ENCODE peak calls at places on chromosome 4, in eight cellular contexts. U is GM04503; I is stimulated activated CD4-positive, alpha-beta T cell treated with anti-CD3 and anti-CD28 coated beads, Interleukin-2, amount 100 ng/mL, for 24 hours; R is germinal center; W is mesothelial cell of epicardium; F is transverse colon; K is ureter; T is NB4. G is an unnamed sample.

GRCh38 chr4:20684852-20685763 is 15.2 kb upstream of the PACRGL start:
- DNase-seq in F (no peak), W (no peak), U (no peak), T (peak; percentile 50), I (no peak), K (no peak), R (peak; percentile 14), G (no peak)

GRCh38 chr4:143653031-143653430 is 47.4 kb downstream of the FREM3 start:
- DNase-seq in R (no peak), W (no peak), T (no peak), I (no peak), F (no peak), K (no peak), U (no peak), G (no peak)

GRCh38 chr4:140567722-140568121 is 1.0 kb downstream of the UCP1 start:
- DNase-seq in U (no peak), T (no peak), K (no peak), I (no peak), F (no peak), W (no peak), R (peak; percentile 19), G (no peak)

GRCh38 chr4:87819281-87819919 is 13.4 kb upstream of the MEPE start:
- DNase-seq in W (no peak), F (no peak), I (no peak), K (peak; percentile 55), T (no peak), U (peak; percentile 37), R (no peak), G (no peak)

GRCh38 chr4:72468904-72469502 is 100.0 kb downstream of the ADAMTS3 start:
- DNase-seq in I (no peak), F (no peak), U (no peak), W (no peak), R (no peak), K (no peak), T (peak; percentile 20), G (no peak)

GRCh38 chr4:145347684-145348083 is 134.0 kb upstream of the SMAD1 start:
- DNase-seq in I (no peak), K (no peak), T (no peak), U (no peak), R (no peak), F (no peak), W (no peak), G (no peak)

GRCh38 chr4:11700751-11701226 is 272.1 kb upstream of the HS3ST1 start:
- DNase-seq in W (no peak), F (no peak), R (no peak), T (no peak), K (no peak), U (no peak), I (no peak), G (no peak)

GRCh38 chr4:139419388-139419914 is 34.5 kb upstream of the RAB33B start:
- DNase-seq in U (peak; percentile 19), W (no peak), F (peak; percentile 38), R (no peak), T (peak; percentile 93), K (peak; percentile 53), I (no peak), G (no peak)

GRCh38 chr4:58301384-58301783 is 1191.2 kb upstream of the IGFBP7 start:
- DNase-seq in I (no peak), U (no peak), T (no peak), R (no peak), F (no peak), W (no peak), K (no peak), G (no peak)

G was measured in D721Med.